ENCODE peak calls at places on chromosome 16, in five cellular contexts. K is EL, H is SK-N-SH, S is cardiac fibroblast, F is NCI-H345. N is an unnamed sample.

GRCh38 chr16:66287416-66287815 is 79.1 kb upstream of the CDH5 start:
- DNase-seq in K (no peak), H (no peak), S (no peak), F (no peak), N (no peak)

GRCh38 chr16:87836844-87837581 is 32.3 kb downstream of the SLC7A5 start:
- DNase-seq in K (no peak), H (no peak), S (peak), F (no peak), N (no peak)

GRCh38 chr16:70659953-70660671 is 13.8 kb downstream of the IL34 start:
- DNase-seq in K (no peak), H (peak), S (no peak), F (no peak), N (no peak)

GRCh38 chr16:83338138-83338537 is 469.6 kb upstream of the HSBP1 start:
- DNase-seq in K (no peak), H (no peak), S (no peak), F (no peak), N (no peak)

GRCh38 chr16:89383095-89384003 is 107.0 kb downstream of the ANKRD11 start:
- DNase-seq in K (peak), H (peak), S (peak), F (no peak), N (no peak)

GRCh38 chr16:49918257-49918656 is 62.3 kb upstream of the ZNF423 start:
- DNase-seq in K (no peak), H (no peak), S (no peak), F (no peak), N (no peak)

GRCh38 chr16:78325532-78325931 is 226.1 kb downstream of the WWOX start:
- DNase-seq in K (no peak), H (no peak), S (no peak), F (no peak), N (no peak)

GRCh38 chr16:89009343-89010209 is 32.6 kb upstream of the CBFA2T3 start:
- DNase-seq in K (no peak), H (no peak), S (peak), F (no peak), N (no peak)

GRCh38 chr16:57689772-57690558 is 4.6 kb upstream of the DRC7 start:
- DNase-seq in K (no peak), H (no peak), S (no peak), F (no peak), N (no peak)

GRCh38 chr16:14303182-14303618 is 232.1 kb downstream of the MRTFB start:
- DNase-seq in K (peak), H (no peak), S (no peak), F (no peak), N (no peak)

GRCh38 chr16:61045931-61046330 is 990.3 kb downstream of the CDH8 start:
- DNase-seq in K (no peak), H (no peak), S (no peak), F (no peak), N (no peak)